ENCODE peak calls at places on chromosomes 16 and 17, in seven cellular contexts. V, L, P, G, I, J and W are unnamed samples.

GRCh38 chr17:77867308-77867781 is 91.2 kb upstream of the TNRC6C start:
- DNase-seq in G (no peak), I (no peak), V (no peak), P (no peak), L (no peak), J (no peak), W (no peak)

GRCh38 chr17:69175812-69176517 is 34.3 kb upstream of the ABCA6 start:
- DNase-seq in G (no peak), L (peak), V (no peak), J (peak), I (peak), P (no peak), W (no peak)

GRCh38 chr17:9212376-9213310 is 191.3 kb downstream of the NTN1 start:
- DNase-seq in V (no peak), I (no peak), G (no peak), L (no peak), P (no peak), J (no peak), W (no peak)

GRCh38 chr16:80591071-80591935 is 50.5 kb downstream of the DYNLRB2 start:
- DNase-seq in J (no peak), L (no peak), P (no peak), I (no peak), G (no peak), V (no peak), W (no peak)

GRCh38 chr17:49987681-49988441 is 7.2 kb downstream of the DLX3 start:
- DNase-seq in L (no peak), J (no peak), P (no peak), V (no peak), I (no peak), G (peak), W (no peak)

GRCh38 chr16:86775401-86775985 is 197.1 kb downstream of the FOXL1 start:
- DNase-seq in J (no peak), I (no peak), P (no peak), V (no peak), G (no peak), L (no peak), W (no peak)

GRCh38 chr17:21007646-21008045 is 35.2 kb downstream of the USP22 start:
- DNase-seq in L (no peak), P (no peak), V (no peak), I (no peak), J (no peak), G (no peak), W (no peak)

GRCh38 chr17:68868708-68869107 is 86.5 kb downstream of the ABCA8 start:
- DNase-seq in L (no peak), J (no peak), I (no peak), P (no peak), G (no peak), V (no peak), W (no peak)

GRCh38 chr16:77191259-77191969 is 424 bp downstream of the MON1B start:
- DNase-seq in L (no peak), P (no peak), I (no peak), V (peak), G (peak), J (no peak), W (no peak)

GRCh38 chr17:9284884-9285283 is 263.6 kb downstream of the NTN1 start:
- DNase-seq in V (no peak), J (no peak), P (no peak), I (no peak), G (no peak), L (no peak), W (no peak)

GRCh38 chr17:78872486-78872885 is 30.5 kb downstream of the CEP295NL start:
- DNase-seq in G (no peak), V (no peak), I (no peak), L (no peak), J (no peak), P (no peak), W (no peak)

GRCh38 chr17:78529251-78529650 is 47.9 kb downstream of the DNAH17 start:
- DNase-seq in J (no peak), V (no peak), P (no peak), G (no peak), L (no peak), I (no peak), W (no peak)

GRCh38 chr17:51346218-51346982 is 86.1 kb downstream of the UTP18 start:
- DNase-seq in V (no peak), L (no peak), I (no peak), P (no peak), J (peak), G (no peak), W (no peak)

GRCh38 chr17:8192070-8192815 is 2.3 kb upstream of the BORCS6 start:
- DNase-seq in I (no peak), P (peak), L (no peak), G (peak), V (peak), J (peak), W (peak)

GRCh38 chr17:7704601-7705268 is at the start of gene EFNB3:
- DNase-seq in I (no peak), J (no peak), G (peak), L (no peak), P (no peak), V (no peak), W (no peak)

GRCh38 chr17:27526603-27527002 is 70.4 kb downstream of the KSR1 start:
- DNase-seq in I (peak), V (peak), L (no peak), J (no peak), G (no peak), P (no peak), W (no peak)

GRCh38 chr16:22684282-22685161 is 129.4 kb upstream of the HS3ST2 start:
- DNase-seq in J (no peak), V (no peak), L (no peak), I (no peak), G (no peak), P (no peak), W (no peak)

GRCh38 chr16:61998460-61998859 is 37.8 kb downstream of the CDH8 start:
- DNase-seq in V (no peak), I (no peak), L (no peak), P (no peak), G (no peak), J (no peak), W (no peak)

GRCh38 chr16:85296859-85297698 is 184.8 kb upstream of the CIBAR2 start:
- DNase-seq in P (no peak), L (peak), V (peak), I (no peak), J (peak), G (peak), W (no peak)

GRCh38 chr17:343875-344752 is 8.5 kb downstream of the RPH3AL start:
- DNase-seq in P (no peak), J (no peak), L (no peak), I (no peak), V (no peak), G (no peak), W (no peak)
- TF ChIP-seq CTCF in P (no peak), J (no peak), L (no peak), I (no peak), V (no peak), G (no peak), W (no peak)

GRCh38 chr16:4272114-4272954 is 489 bp downstream of the TFAP4 start:
- DNase-seq in L (no peak), V (peak), I (peak), G (peak), P (no peak), J (peak), W (no peak)
- TF ChIP-seq POLR2AphosphoS5 in L (no peak), V (no peak), I (no peak), G (no peak), P (no peak), J (no peak), W (no peak)

GRCh38 chr16:66484453-66485213 is 57.5 kb downstream of the BEAN1 start:
- DNase-seq in V (no peak), I (no peak), L (no peak), P (no peak), J (no peak), G (no peak), W (no peak)
- TF ChIP-seq CTCF in V (no peak), I (no peak), L (no peak), P (no peak), J (peak), G (no peak), W (no peak)

GRCh38 chr17:66814026-66814425 is 20.9 kb upstream of the CACNG5 start:
- DNase-seq in J (no peak), G (no peak), P (no peak), V (no peak), I (no peak), L (no peak), W (no peak)
- TF ChIP-seq POLR2AphosphoS5 in J (no peak), G (no peak), P (no peak), V (no peak), I (no peak), L (no peak), W (no peak)

GRCh38 chr16:893360-893759 is 77.4 kb downstream of the LMF1 start:
- DNase-seq in J (no peak), P (no peak), L (no peak), G (peak), I (no peak), V (no peak), W (no peak)
- TF ChIP-seq CTCF in J (peak), P (peak), L (peak), G (no peak), I (no peak), V (no peak), W (no peak)

GRCh38 chr16:24053325-24053946 is 202.7 kb upstream of the CACNG3 start:
- DNase-seq in I (no peak), L (no peak), P (no peak), G (no peak), J (no peak), V (no peak), W (no peak)

GRCh38 chr16:24051125-24051524 is 205.0 kb upstream of the CACNG3 start:
- DNase-seq in P (no peak), L (no peak), G (no peak), V (no peak), J (no peak), I (no peak), W (no peak)

GRCh38 chr16:24052466-24053324 is 203.4 kb upstream of the CACNG3 start:
- DNase-seq in I (no peak), L (no peak), G (no peak), J (no peak), P (no peak), V (no peak), W (no peak)

GRCh38 chr16:24049113-24049512 is 207.0 kb upstream of the CACNG3 start:
- DNase-seq in G (no peak), P (no peak), V (no peak), L (no peak), J (no peak), I (no peak), W (no peak)

DNA sequence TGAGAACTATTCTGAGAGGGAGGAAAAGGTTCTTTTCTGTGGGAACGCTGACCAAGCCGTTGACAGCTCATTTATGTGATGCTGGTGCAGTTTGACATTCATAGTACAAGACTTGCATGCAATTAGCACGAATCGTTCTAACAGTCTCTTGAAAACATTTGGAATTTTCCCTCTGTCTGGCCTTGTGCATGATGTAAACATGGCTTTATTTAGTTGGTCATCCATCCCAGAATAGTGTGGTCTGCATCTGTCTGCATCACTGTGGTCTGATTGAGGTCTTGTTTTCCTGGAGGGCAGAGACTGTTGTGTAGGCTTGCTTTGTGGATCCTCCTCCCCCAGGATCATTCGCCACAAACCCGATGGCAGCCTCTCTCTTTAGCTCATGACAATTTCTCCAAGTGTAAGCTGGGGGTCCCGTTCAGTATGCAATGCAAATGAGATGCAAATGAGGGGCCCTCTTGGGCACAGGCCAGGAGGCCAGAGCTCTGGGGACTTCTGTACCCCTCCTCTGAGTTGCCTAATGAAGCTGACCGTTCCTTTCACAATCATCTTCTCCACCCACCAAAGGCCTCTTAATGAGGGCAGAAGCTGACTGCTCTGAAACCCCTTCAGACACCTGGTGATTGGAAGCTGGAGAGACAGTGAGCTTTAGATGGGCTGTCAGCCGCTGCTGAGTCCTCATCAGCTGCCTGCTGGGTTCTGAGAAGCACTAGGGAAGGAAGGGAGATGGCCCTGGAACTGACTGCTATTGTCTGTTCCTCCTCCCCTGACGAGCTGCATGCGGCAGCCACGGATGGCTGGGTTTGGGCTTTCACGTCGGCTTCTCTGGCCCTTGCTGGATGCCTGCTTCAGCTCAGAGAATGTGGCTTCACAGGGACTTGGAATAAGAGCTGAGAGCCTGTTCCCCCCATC is 201.2 kb upstream of the CACNG3 start:
- DNase-seq in G (no peak), J (no peak), V (no peak), I (no peak), L (no peak), P (no peak), W (no peak)
- TF ChIP-seq POLR2AphosphoS5 in G (no peak), J (no peak), V (no peak), I (no peak), L (no peak), P (no peak), W (no peak)

GRCh38 chr17:15091825-15092224 is 173.3 kb downstream of the PMP22 start:
- DNase-seq in J (no peak), I (no peak), P (no peak), V (no peak), L (peak), G (no peak), W (no peak)
- TF ChIP-seq CTCF in J (peak), I (no peak), P (peak), V (no peak), L (peak), G (peak), W (no peak)

GRCh38 chr17:1649844-1650409 is at the start of gene RILP:
- DNase-seq in P (no peak), L (peak), J (peak), G (no peak), V (peak), I (no peak), W (peak)
- TF ChIP-seq POLR2AphosphoS5 in P (peak), L (peak), J (peak), G (peak), V (peak), I (no peak), W (peak)

GRCh38 chr17:76146053-76146875 is 5.2 kb upstream of the FOXJ1 start:
- DNase-seq in G (no peak), P (no peak), L (no peak), J (no peak), V (no peak), I (no peak), W (no peak)

GRCh38 chr17:76149214-76149613 is 8.2 kb upstream of the FOXJ1 start:
- DNase-seq in J (no peak), L (no peak), P (no peak), G (no peak), I (no peak), V (no peak), W (no peak)

GRCh38 chr17:76145231-76146052 is 4.4 kb upstream of the FOXJ1 start:
- DNase-seq in V (peak), P (no peak), I (no peak), G (no peak), L (no peak), J (no peak), W (no peak)

GRCh38 chr17:76148015-76148326 is 6.9 kb upstream of the FOXJ1 start:
- DNase-seq in P (no peak), V (no peak), I (no peak), J (no peak), G (no peak), L (no peak), W (no peak)

GRCh38 chr17:76147211-76148014 is 6.4 kb upstream of the FOXJ1 start:
- DNase-seq in I (no peak), J (peak), P (no peak), V (no peak), L (peak), G (peak), W (no peak)
- TF ChIP-seq CTCF in I (no peak), J (peak), P (no peak), V (peak), L (peak), G (peak), W (no peak)

GRCh38 chr17:82287849-82288601 is 14.5 kb upstream of the CSNK1D start:
- DNase-seq in V (peak), L (peak), J (peak), G (no peak), P (peak), I (peak), W (no peak)
- TF ChIP-seq POLR2AphosphoS5 in V (peak), L (peak), J (peak), G (no peak), P (no peak), I (peak), W (peak)